ENCODE peak calls at places on chromosomes 12 and 14, in seven cellular contexts. One of them, this sample, is unnamed.

GRCh38 chr12:27332407-27333310 is at the start of gene BMAL2:
- DNase-seq in foreskin keratinocyte: no peak
- DNase-seq in RCC 7860: peak; percentile 54
- DNase-seq in NCI-H1105: peak; percentile 57
- DNase-seq in brain pericyte: no peak
- DNase-seq in heart right ventricle: peak; percentile 11
- DNase-seq in cardiac fibroblast: peak; percentile 37
- DNase-seq in this sample: no peak

GRCh38 chr14:94129758-94130414 is 482 bp upstream of the IFI27L2 start:
- DNase-seq in brain pericyte: no peak
- DNase-seq in RCC 7860: no peak
- DNase-seq in heart right ventricle: peak; percentile 67
- DNase-seq in NCI-H1105: peak; percentile 73
- DNase-seq in foreskin keratinocyte: peak; percentile 59
- DNase-seq in cardiac fibroblast: peak; percentile 70
- DNase-seq in this sample: peak; percentile 36

GRCh38 chr12:47868552-47869031 is 36.2 kb downstream of the VDR start:
- DNase-seq in brain pericyte: no peak
- DNase-seq in heart right ventricle: no peak
- DNase-seq in RCC 7860: no peak
- DNase-seq in foreskin keratinocyte: no peak
- DNase-seq in NCI-H1105: no peak
- DNase-seq in cardiac fibroblast: no peak
- DNase-seq in this sample: no peak

GRCh38 chr12:118302053-118302452 is 70.7 kb downstream of the TAOK3 start:
- DNase-seq in heart right ventricle: no peak
- DNase-seq in RCC 7860: no peak
- DNase-seq in cardiac fibroblast: peak; percentile 28
- DNase-seq in brain pericyte: no peak
- DNase-seq in NCI-H1105: no peak
- DNase-seq in foreskin keratinocyte: peak; percentile 60
- DNase-seq in this sample: no peak

GRCh38 chr12:2125651-2126050 is 72.9 kb downstream of the CACNA1C start:
- DNase-seq in foreskin keratinocyte: no peak
- DNase-seq in NCI-H1105: no peak
- DNase-seq in heart right ventricle: no peak
- DNase-seq in brain pericyte: no peak
- DNase-seq in RCC 7860: no peak
- DNase-seq in cardiac fibroblast: no peak
- DNase-seq in this sample: no peak

GRCh38 chr12:109525279-109525585 is 47.8 kb downstream of the UBE3B start:
- DNase-seq in RCC 7860: no peak
- DNase-seq in heart right ventricle: no peak
- DNase-seq in NCI-H1105: no peak
- DNase-seq in cardiac fibroblast: no peak
- DNase-seq in foreskin keratinocyte: no peak
- DNase-seq in brain pericyte: no peak
- DNase-seq in this sample: no peak

GRCh38 chr12:87368259-87368658 is 660.9 kb downstream of the C12orf50 start:
- DNase-seq in foreskin keratinocyte: no peak
- DNase-seq in heart right ventricle: no peak
- DNase-seq in RCC 7860: no peak
- DNase-seq in cardiac fibroblast: no peak
- DNase-seq in brain pericyte: no peak
- DNase-seq in NCI-H1105: peak; percentile 71
- DNase-seq in this sample: peak; percentile 52

GRCh38 chr12:89153341-89153740 is 199.0 kb downstream of the DUSP6 start:
- DNase-seq in heart right ventricle: no peak
- DNase-seq in cardiac fibroblast: no peak
- DNase-seq in foreskin keratinocyte: no peak
- DNase-seq in brain pericyte: no peak
- DNase-seq in RCC 7860: no peak
- DNase-seq in NCI-H1105: no peak
- DNase-seq in this sample: no peak

GRCh38 chr14:35402323-35403084 is 2.0 kb downstream of the NFKBIA start:
- DNase-seq in foreskin keratinocyte: peak; percentile 48
- DNase-seq in brain pericyte: no peak
- DNase-seq in NCI-H1105: no peak
- DNase-seq in cardiac fibroblast: peak; percentile 55
- DNase-seq in RCC 7860: no peak
- DNase-seq in heart right ventricle: no peak
- DNase-seq in this sample: no peak

GRCh38 chr12:121538699-121539061 is 42.1 kb downstream of the KDM2B start:
- DNase-seq in brain pericyte: no peak
- DNase-seq in foreskin keratinocyte: peak; percentile 25
- DNase-seq in cardiac fibroblast: no peak
- DNase-seq in heart right ventricle: no peak
- DNase-seq in NCI-H1105: peak; percentile 33
- DNase-seq in RCC 7860: no peak
- DNase-seq in this sample: peak; percentile 4

GRCh38 chr14:99699071-99699760 is 15.1 kb downstream of the CYP46A1 start:
- DNase-seq in cardiac fibroblast: no peak
- DNase-seq in NCI-H1105: no peak
- DNase-seq in foreskin keratinocyte: no peak
- DNase-seq in RCC 7860: no peak
- DNase-seq in heart right ventricle: no peak
- DNase-seq in brain pericyte: no peak
- DNase-seq in this sample: no peak

GRCh38 chr14:69674546-69675245 is 63.3 kb downstream of the SUSD6 start:
- DNase-seq in cardiac fibroblast: no peak
- DNase-seq in RCC 7860: no peak
- DNase-seq in NCI-H1105: no peak
- DNase-seq in foreskin keratinocyte: no peak
- DNase-seq in heart right ventricle: no peak
- DNase-seq in brain pericyte: no peak
- DNase-seq in this sample: no peak

GRCh38 chr14:92473261-92473946 is 40.2 kb upstream of the RIN3 start:
- DNase-seq in brain pericyte: no peak
- DNase-seq in heart right ventricle: no peak
- DNase-seq in RCC 7860: no peak
- DNase-seq in NCI-H1105: no peak
- DNase-seq in foreskin keratinocyte: peak; percentile 15
- DNase-seq in cardiac fibroblast: peak; percentile 75
- DNase-seq in this sample: no peak

GRCh38 chr12:116406529-116406928 is 129.0 kb upstream of the MED13L start:
- DNase-seq in RCC 7860: no peak
- DNase-seq in foreskin keratinocyte: peak; percentile 66
- DNase-seq in NCI-H1105: no peak
- DNase-seq in heart right ventricle: peak; percentile 84
- DNase-seq in brain pericyte: no peak
- DNase-seq in cardiac fibroblast: peak; percentile 96
- DNase-seq in this sample: peak; percentile 31

GRCh38 chr14:96257056-96257455 is 1.0 kb downstream of the BDKRB1 start:
- DNase-seq in NCI-H1105: no peak
- DNase-seq in cardiac fibroblast: no peak
- DNase-seq in RCC 7860: no peak
- DNase-seq in brain pericyte: no peak
- DNase-seq in heart right ventricle: no peak
- DNase-seq in foreskin keratinocyte: no peak
- DNase-seq in this sample: no peak

GRCh38 chr12:104641862-104642261 is 185.1 kb downstream of the CHST11 start:
- DNase-seq in brain pericyte: no peak
- DNase-seq in RCC 7860: no peak
- DNase-seq in heart right ventricle: no peak
- DNase-seq in foreskin keratinocyte: no peak
- DNase-seq in NCI-H1105: no peak
- DNase-seq in cardiac fibroblast: no peak
- DNase-seq in this sample: no peak

GRCh38 chr14:104678346-104678745 is 11.1 kb upstream of the INF2 start:
- DNase-seq in foreskin keratinocyte: no peak
- DNase-seq in heart right ventricle: peak; percentile 66
- DNase-seq in RCC 7860: no peak
- DNase-seq in cardiac fibroblast: peak; percentile 39
- DNase-seq in NCI-H1105: no peak
- DNase-seq in brain pericyte: no peak
- DNase-seq in this sample: no peak

GRCh38 chr12:49161092-49161795 is 27.6 kb downstream of the TUBA1A start:
- DNase-seq in RCC 7860: no peak
- DNase-seq in brain pericyte: no peak
- DNase-seq in heart right ventricle: no peak
- DNase-seq in cardiac fibroblast: no peak
- DNase-seq in foreskin keratinocyte: no peak
- DNase-seq in NCI-H1105: no peak
- DNase-seq in this sample: no peak

GRCh38 chr12:30537228-30537627 is 158.4 kb downstream of the IPO8 start:
- DNase-seq in heart right ventricle: no peak
- DNase-seq in NCI-H1105: no peak
- DNase-seq in foreskin keratinocyte: peak; percentile 30
- DNase-seq in RCC 7860: no peak
- DNase-seq in cardiac fibroblast: no peak
- DNase-seq in brain pericyte: no peak
- DNase-seq in this sample: no peak

GRCh38 chr14:26992403-26993115 is 394.7 kb upstream of the NOVA1 start:
- DNase-seq in RCC 7860: no peak
- DNase-seq in NCI-H1105: no peak
- DNase-seq in heart right ventricle: no peak
- DNase-seq in cardiac fibroblast: no peak
- DNase-seq in foreskin keratinocyte: no peak
- DNase-seq in brain pericyte: no peak
- DNase-seq in this sample: no peak

GRCh38 chr12:25135531-25136154 is 59.3 kb downstream of the DNAI7 start:
- DNase-seq in cardiac fibroblast: no peak
- DNase-seq in NCI-H1105: peak; percentile 39
- DNase-seq in foreskin keratinocyte: peak; percentile 97
- DNase-seq in heart right ventricle: no peak
- DNase-seq in RCC 7860: no peak
- DNase-seq in brain pericyte: peak; percentile 73
- DNase-seq in this sample: no peak

GRCh38 chr14:22159968-22160367 is 429.1 kb downstream of the DAD1 start:
- DNase-seq in brain pericyte: no peak
- DNase-seq in RCC 7860: no peak
- DNase-seq in foreskin keratinocyte: peak; percentile 50
- DNase-seq in heart right ventricle: no peak
- DNase-seq in NCI-H1105: no peak
- DNase-seq in cardiac fibroblast: no peak
- DNase-seq in this sample: no peak

GRCh38 chr12:124162151-124163110 is 132.5 kb upstream of the RFLNA start:
- DNase-seq in NCI-H1105: no peak
- DNase-seq in cardiac fibroblast: no peak
- DNase-seq in RCC 7860: no peak
- DNase-seq in foreskin keratinocyte: peak; percentile 10
- DNase-seq in heart right ventricle: no peak
- DNase-seq in brain pericyte: no peak
- DNase-seq in this sample: no peak

GRCh38 chr12:6192604-6193380 is 7.4 kb upstream of the CD9 start:
- DNase-seq in NCI-H1105: no peak
- DNase-seq in heart right ventricle: no peak
- DNase-seq in foreskin keratinocyte: no peak
- DNase-seq in RCC 7860: no peak
- DNase-seq in brain pericyte: no peak
- DNase-seq in cardiac fibroblast: no peak
- DNase-seq in this sample: no peak

GRCh38 chr14:58884442-58884841 is 246.7 kb downstream of the DACT1 start:
- DNase-seq in foreskin keratinocyte: no peak
- DNase-seq in NCI-H1105: no peak
- DNase-seq in cardiac fibroblast: no peak
- DNase-seq in brain pericyte: no peak
- DNase-seq in RCC 7860: no peak
- DNase-seq in heart right ventricle: no peak
- DNase-seq in this sample: no peak

GRCh38 chr12:108305520-108305919 is 33.6 kb downstream of the CMKLR1 start:
- DNase-seq in foreskin keratinocyte: peak; percentile 7
- DNase-seq in NCI-H1105: no peak
- DNase-seq in RCC 7860: peak; percentile 59
- DNase-seq in cardiac fibroblast: peak; percentile 46
- DNase-seq in heart right ventricle: peak; percentile 92
- DNase-seq in brain pericyte: no peak
- DNase-seq in this sample: no peak

GRCh38 chr14:85438001-85438400 is 91.9 kb upstream of the FLRT2 start:
- DNase-seq in heart right ventricle: no peak
- DNase-seq in cardiac fibroblast: no peak
- DNase-seq in NCI-H1105: no peak
- DNase-seq in foreskin keratinocyte: no peak
- DNase-seq in brain pericyte: no peak
- DNase-seq in RCC 7860: no peak
- DNase-seq in this sample: no peak

GRCh38 chr14:67241416-67242362 is at the start of gene PALS1:
- DNase-seq in cardiac fibroblast: peak; percentile 92
- DNase-seq in foreskin keratinocyte: peak; percentile 89
- DNase-seq in heart right ventricle: peak; percentile 38
- DNase-seq in RCC 7860: peak; percentile 57
- DNase-seq in NCI-H1105: no peak
- DNase-seq in brain pericyte: peak; percentile 40
- DNase-seq in this sample: peak; percentile 19

GRCh38 chr12:113723631-113724030 is 242.5 kb downstream of the RBM19 start:
- DNase-seq in cardiac fibroblast: no peak
- DNase-seq in brain pericyte: no peak
- DNase-seq in NCI-H1105: no peak
- DNase-seq in foreskin keratinocyte: no peak
- DNase-seq in RCC 7860: no peak
- DNase-seq in heart right ventricle: no peak
- DNase-seq in this sample: no peak

GRCh38 chr12:69330475-69331473 is 17.4 kb upstream of the LYZ start:
- DNase-seq in brain pericyte: no peak
- DNase-seq in foreskin keratinocyte: peak; percentile 18
- DNase-seq in heart right ventricle: no peak
- DNase-seq in RCC 7860: no peak
- DNase-seq in NCI-H1105: peak; percentile 15
- DNase-seq in cardiac fibroblast: no peak
- DNase-seq in this sample: no peak

GRCh38 chr12:124677552-124678356 is 110.3 kb upstream of the NCOR2 start:
- DNase-seq in brain pericyte: no peak
- DNase-seq in RCC 7860: no peak
- DNase-seq in foreskin keratinocyte: no peak
- DNase-seq in cardiac fibroblast: no peak
- DNase-seq in NCI-H1105: no peak
- DNase-seq in heart right ventricle: no peak
- DNase-seq in this sample: peak; percentile 36

GRCh38 chr12:18403182-18403581 is 141.9 kb downstream of the PIK3C2G start:
- DNase-seq in foreskin keratinocyte: no peak
- DNase-seq in cardiac fibroblast: no peak
- DNase-seq in NCI-H1105: no peak
- DNase-seq in brain pericyte: no peak
- DNase-seq in heart right ventricle: no peak
- DNase-seq in RCC 7860: no peak
- DNase-seq in this sample: no peak

GRCh38 chr12:32399045-32399372 is 349 bp upstream of the FGD4 start:
- DNase-seq in NCI-H1105: no peak
- DNase-seq in cardiac fibroblast: no peak
- DNase-seq in RCC 7860: no peak
- DNase-seq in foreskin keratinocyte: no peak
- DNase-seq in brain pericyte: no peak
- DNase-seq in heart right ventricle: no peak
- DNase-seq in this sample: no peak

GRCh38 chr12:116878567-116879508 is 2.4 kb downstream of the HRK start:
- DNase-seq in foreskin keratinocyte: peak; percentile 56
- DNase-seq in RCC 7860: no peak
- DNase-seq in brain pericyte: no peak
- DNase-seq in cardiac fibroblast: peak; percentile 44
- DNase-seq in heart right ventricle: no peak
- DNase-seq in NCI-H1105: no peak
- DNase-seq in this sample: no peak

GRCh38 chr12:103470664-103471063 is 25.1 kb downstream of the C12orf42 start:
- DNase-seq in foreskin keratinocyte: peak; percentile 94
- DNase-seq in brain pericyte: no peak
- DNase-seq in RCC 7860: no peak
- DNase-seq in heart right ventricle: no peak
- DNase-seq in NCI-H1105: no peak
- DNase-seq in cardiac fibroblast: no peak
- DNase-seq in this sample: no peak

GRCh38 chr12:125093681-125094025 is 28.4 kb downstream of the AACS start:
- DNase-seq in heart right ventricle: no peak
- DNase-seq in brain pericyte: no peak
- DNase-seq in cardiac fibroblast: no peak
- DNase-seq in NCI-H1105: no peak
- DNase-seq in RCC 7860: no peak
- DNase-seq in foreskin keratinocyte: no peak
- DNase-seq in this sample: no peak

GRCh38 chr12:116454076-116454475 is 105.1 kb upstream of the MAP1LC3B2 start:
- DNase-seq in heart right ventricle: no peak
- DNase-seq in foreskin keratinocyte: no peak
- DNase-seq in RCC 7860: no peak
- DNase-seq in NCI-H1105: no peak
- DNase-seq in brain pericyte: no peak
- DNase-seq in cardiac fibroblast: no peak
- DNase-seq in this sample: no peak

GRCh38 chr14:105582639-105583038 is 56.3 kb downstream of the TMEM121 start:
- DNase-seq in brain pericyte: no peak
- DNase-seq in cardiac fibroblast: no peak
- DNase-seq in foreskin keratinocyte: no peak
- DNase-seq in NCI-H1105: no peak
- DNase-seq in RCC 7860: no peak
- DNase-seq in heart right ventricle: no peak
- DNase-seq in this sample: no peak